ENCODE peak calls at places on chromosomes 3 and 15, in eight cellular contexts. One of them, this sample, is unnamed.

GRCh38 chr3:123536153-123536895 is 48.5 kb downstream of the HACD2 start:
- DNase-seq in colonic mucosa: no peak
- DNase-seq in mucosa of descending colon: no peak
- DNase-seq in fibroblast of mammary gland: no peak
- DNase-seq in AG04450: no peak
- DNase-seq in mammary epithelial cell: no peak
- DNase-seq in left ventricle myocardium inferior: no peak
- DNase-seq in HFF-Myc: no peak
- DNase-seq in this sample: no peak

GRCh38 chr15:32943691-32944090 is 225.9 kb downstream of the GREM1 start:
- DNase-seq in mucosa of descending colon: no peak
- DNase-seq in mammary epithelial cell: no peak
- DNase-seq in left ventricle myocardium inferior: no peak
- DNase-seq in HFF-Myc: no peak
- DNase-seq in AG04450: no peak
- DNase-seq in colonic mucosa: no peak
- DNase-seq in fibroblast of mammary gland: peak
- DNase-seq in this sample: no peak

GRCh38 chr3:134543113-134543512 is 57.3 kb downstream of the CEP63 start:
- DNase-seq in colonic mucosa: no peak
- DNase-seq in mammary epithelial cell: no peak
- DNase-seq in HFF-Myc: no peak
- DNase-seq in fibroblast of mammary gland: peak
- DNase-seq in mucosa of descending colon: no peak
- DNase-seq in AG04450: no peak
- DNase-seq in left ventricle myocardium inferior: no peak
- DNase-seq in this sample: no peak

GRCh38 chr15:101482526-101483371 is 6.8 kb downstream of the PCSK6 start:
- DNase-seq in left ventricle myocardium inferior: peak
- DNase-seq in HFF-Myc: no peak
- DNase-seq in AG04450: no peak
- DNase-seq in mammary epithelial cell: peak
- DNase-seq in fibroblast of mammary gland: no peak
- DNase-seq in mucosa of descending colon: no peak
- DNase-seq in colonic mucosa: no peak
- DNase-seq in this sample: no peak

GRCh38 chr3:128351476-128352085 is 115.1 kb downstream of the DNAJB8 start:
- DNase-seq in mammary epithelial cell: no peak
- DNase-seq in mucosa of descending colon: no peak
- DNase-seq in colonic mucosa: no peak
- DNase-seq in left ventricle myocardium inferior: no peak
- DNase-seq in AG04450: no peak
- DNase-seq in fibroblast of mammary gland: no peak
- DNase-seq in HFF-Myc: no peak
- DNase-seq in this sample: no peak

GRCh38 chr15:36996538-36997181 is 103.7 kb downstream of the MEIS2 start:
- DNase-seq in fibroblast of mammary gland: no peak
- DNase-seq in HFF-Myc: no peak
- DNase-seq in AG04450: no peak
- DNase-seq in left ventricle myocardium inferior: no peak
- DNase-seq in colonic mucosa: no peak
- DNase-seq in mucosa of descending colon: no peak
- DNase-seq in mammary epithelial cell: no peak
- DNase-seq in this sample: no peak

GRCh38 chr15:90654233-90655124 is 62.7 kb upstream of the BLM start:
- DNase-seq in HFF-Myc: no peak
- DNase-seq in left ventricle myocardium inferior: no peak
- DNase-seq in mucosa of descending colon: no peak
- DNase-seq in fibroblast of mammary gland: no peak
- DNase-seq in AG04450: no peak
- DNase-seq in mammary epithelial cell: no peak
- DNase-seq in colonic mucosa: no peak
- DNase-seq in this sample: no peak

GRCh38 chr3:15557511-15557946 is 36.0 kb upstream of the COLQ start:
- DNase-seq in mucosa of descending colon: peak
- DNase-seq in left ventricle myocardium inferior: no peak
- DNase-seq in HFF-Myc: peak
- DNase-seq in fibroblast of mammary gland: peak
- DNase-seq in AG04450: peak
- DNase-seq in colonic mucosa: peak
- DNase-seq in mammary epithelial cell: peak
- DNase-seq in this sample: peak

GRCh38 chr3:149571381-149571780 is 86.4 kb downstream of the WWTR1 start:
- DNase-seq in HFF-Myc: no peak
- DNase-seq in fibroblast of mammary gland: no peak
- DNase-seq in AG04450: no peak
- DNase-seq in left ventricle myocardium inferior: no peak
- DNase-seq in colonic mucosa: no peak
- DNase-seq in mammary epithelial cell: no peak
- DNase-seq in mucosa of descending colon: no peak
- DNase-seq in this sample: no peak

GRCh38 chr15:85593809-85594441 is 200.8 kb downstream of the KLHL25 start:
- DNase-seq in mucosa of descending colon: no peak
- DNase-seq in HFF-Myc: no peak
- DNase-seq in AG04450: no peak
- DNase-seq in mammary epithelial cell: no peak
- DNase-seq in colonic mucosa: no peak
- DNase-seq in left ventricle myocardium inferior: no peak
- DNase-seq in fibroblast of mammary gland: no peak
- DNase-seq in this sample: no peak

GRCh38 chr15:85589873-85590272 is 204.9 kb downstream of the KLHL25 start:
- DNase-seq in fibroblast of mammary gland: peak
- DNase-seq in mammary epithelial cell: peak
- DNase-seq in left ventricle myocardium inferior: no peak
- DNase-seq in colonic mucosa: no peak
- DNase-seq in AG04450: no peak
- DNase-seq in mucosa of descending colon: no peak
- DNase-seq in HFF-Myc: no peak
- DNase-seq in this sample: no peak

GRCh38 chr15:85588657-85589056 is 206.1 kb downstream of the KLHL25 start:
- DNase-seq in HFF-Myc: no peak
- DNase-seq in mammary epithelial cell: peak
- DNase-seq in mucosa of descending colon: no peak
- DNase-seq in colonic mucosa: no peak
- DNase-seq in fibroblast of mammary gland: peak
- DNase-seq in left ventricle myocardium inferior: no peak
- DNase-seq in AG04450: no peak
- DNase-seq in this sample: no peak

GRCh38 chr15:85591622-85592021 is 203.1 kb downstream of the KLHL25 start:
- DNase-seq in AG04450: no peak
- DNase-seq in left ventricle myocardium inferior: no peak
- DNase-seq in colonic mucosa: no peak
- DNase-seq in mammary epithelial cell: no peak
- DNase-seq in HFF-Myc: no peak
- DNase-seq in mucosa of descending colon: no peak
- DNase-seq in fibroblast of mammary gland: no peak
- DNase-seq in this sample: no peak

GRCh38 chr15:85592148-85592547 is 202.6 kb downstream of the KLHL25 start:
- DNase-seq in mammary epithelial cell: peak
- DNase-seq in fibroblast of mammary gland: peak
- DNase-seq in mucosa of descending colon: no peak
- DNase-seq in HFF-Myc: peak
- DNase-seq in colonic mucosa: no peak
- DNase-seq in left ventricle myocardium inferior: no peak
- DNase-seq in AG04450: no peak
- DNase-seq in this sample: peak
- H3K4me3 ChIP-seq in mammary epithelial cell: no peak
- H3K4me3 ChIP-seq in fibroblast of mammary gland: no peak
- H3K4me3 ChIP-seq in mucosa of descending colon: no peak
- H3K4me3 ChIP-seq in HFF-Myc: no peak
- H3K4me3 ChIP-seq in colonic mucosa: no peak
- H3K4me3 ChIP-seq in left ventricle myocardium inferior: no peak
- H3K4me3 ChIP-seq in AG04450: no peak
- H3K4me3 ChIP-seq in this sample: no peak

GRCh38 chr3:140629351-140630137 is 48.3 kb upstream of the TRIM42 start:
- DNase-seq in HFF-Myc: peak
- DNase-seq in mammary epithelial cell: peak
- DNase-seq in AG04450: no peak
- DNase-seq in mucosa of descending colon: no peak
- DNase-seq in colonic mucosa: no peak
- DNase-seq in fibroblast of mammary gland: peak
- DNase-seq in left ventricle myocardium inferior: no peak
- DNase-seq in this sample: peak
- H3K4me3 ChIP-seq in HFF-Myc: no peak
- H3K4me3 ChIP-seq in mammary epithelial cell: no peak
- H3K4me3 ChIP-seq in AG04450: no peak
- H3K4me3 ChIP-seq in mucosa of descending colon: no peak
- H3K4me3 ChIP-seq in colonic mucosa: no peak
- H3K4me3 ChIP-seq in fibroblast of mammary gland: no peak
- H3K4me3 ChIP-seq in left ventricle myocardium inferior: no peak
- H3K4me3 ChIP-seq in this sample: no peak

DNA sequence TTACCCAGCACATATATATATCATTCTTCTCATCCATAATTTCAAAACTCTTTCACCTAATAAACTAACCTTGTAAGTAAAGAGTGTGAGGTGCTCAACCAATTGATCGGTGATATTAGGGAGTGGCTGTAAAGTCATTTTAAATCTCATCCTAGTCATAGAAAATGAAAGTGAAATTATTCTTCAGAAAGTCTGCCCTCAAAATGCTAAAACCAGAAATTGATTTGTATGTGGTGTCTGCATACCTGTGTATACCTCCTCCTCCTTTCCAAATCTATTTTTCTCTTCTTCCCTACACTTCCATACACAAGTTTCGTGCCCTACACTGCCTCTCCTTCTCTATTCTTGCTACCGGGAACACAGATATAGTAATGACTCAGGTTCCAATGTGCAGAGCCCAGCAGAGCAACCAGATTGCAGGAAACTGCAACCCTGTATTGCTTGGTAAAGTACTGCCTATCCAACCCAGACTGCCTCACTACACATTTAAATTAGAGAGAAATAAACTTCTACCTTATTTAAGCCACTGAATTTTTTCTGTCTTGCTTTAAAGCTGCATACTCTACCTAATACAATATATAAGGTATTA is 7.4 kb upstream of the TBC1D5 start:
- DNase-seq in AG04450: no peak
- DNase-seq in HFF-Myc: no peak
- DNase-seq in colonic mucosa: no peak
- DNase-seq in mammary epithelial cell: no peak
- DNase-seq in left ventricle myocardium inferior: no peak
- DNase-seq in mucosa of descending colon: no peak
- DNase-seq in fibroblast of mammary gland: no peak
- DNase-seq in this sample: no peak
- H3K4me3 ChIP-seq in AG04450: no peak
- H3K4me3 ChIP-seq in HFF-Myc: no peak
- H3K4me3 ChIP-seq in colonic mucosa: no peak
- H3K4me3 ChIP-seq in mammary epithelial cell: no peak
- H3K4me3 ChIP-seq in left ventricle myocardium inferior: peak
- H3K4me3 ChIP-seq in mucosa of descending colon: no peak
- H3K4me3 ChIP-seq in fibroblast of mammary gland: no peak
- H3K4me3 ChIP-seq in this sample: no peak

GRCh38 chr15:96334017-96334704 is 3.7 kb downstream of the NR2F2 start:
- DNase-seq in mammary epithelial cell: no peak
- DNase-seq in mucosa of descending colon: peak
- DNase-seq in colonic mucosa: peak
- DNase-seq in HFF-Myc: no peak
- DNase-seq in fibroblast of mammary gland: peak
- DNase-seq in left ventricle myocardium inferior: no peak
- DNase-seq in AG04450: no peak
- DNase-seq in this sample: no peak

GRCh38 chr15:96332854-96333193 is 2.3 kb downstream of the NR2F2 start:
- DNase-seq in fibroblast of mammary gland: peak
- DNase-seq in AG04450: no peak
- DNase-seq in mammary epithelial cell: no peak
- DNase-seq in colonic mucosa: no peak
- DNase-seq in mucosa of descending colon: no peak
- DNase-seq in left ventricle myocardium inferior: no peak
- DNase-seq in HFF-Myc: no peak
- DNase-seq in this sample: no peak

GRCh38 chr15:96334705-96335428 is 4.4 kb downstream of the NR2F2 start:
- DNase-seq in HFF-Myc: no peak
- DNase-seq in fibroblast of mammary gland: peak
- DNase-seq in left ventricle myocardium inferior: no peak
- DNase-seq in colonic mucosa: peak
- DNase-seq in mucosa of descending colon: no peak
- DNase-seq in mammary epithelial cell: no peak
- DNase-seq in AG04450: no peak
- DNase-seq in this sample: no peak

GRCh38 chr15:96331942-96332853 is 1.7 kb downstream of the NR2F2 start:
- DNase-seq in mammary epithelial cell: no peak
- DNase-seq in colonic mucosa: peak
- DNase-seq in HFF-Myc: no peak
- DNase-seq in fibroblast of mammary gland: peak
- DNase-seq in AG04450: no peak
- DNase-seq in mucosa of descending colon: peak
- DNase-seq in left ventricle myocardium inferior: no peak
- DNase-seq in this sample: no peak

DNA sequence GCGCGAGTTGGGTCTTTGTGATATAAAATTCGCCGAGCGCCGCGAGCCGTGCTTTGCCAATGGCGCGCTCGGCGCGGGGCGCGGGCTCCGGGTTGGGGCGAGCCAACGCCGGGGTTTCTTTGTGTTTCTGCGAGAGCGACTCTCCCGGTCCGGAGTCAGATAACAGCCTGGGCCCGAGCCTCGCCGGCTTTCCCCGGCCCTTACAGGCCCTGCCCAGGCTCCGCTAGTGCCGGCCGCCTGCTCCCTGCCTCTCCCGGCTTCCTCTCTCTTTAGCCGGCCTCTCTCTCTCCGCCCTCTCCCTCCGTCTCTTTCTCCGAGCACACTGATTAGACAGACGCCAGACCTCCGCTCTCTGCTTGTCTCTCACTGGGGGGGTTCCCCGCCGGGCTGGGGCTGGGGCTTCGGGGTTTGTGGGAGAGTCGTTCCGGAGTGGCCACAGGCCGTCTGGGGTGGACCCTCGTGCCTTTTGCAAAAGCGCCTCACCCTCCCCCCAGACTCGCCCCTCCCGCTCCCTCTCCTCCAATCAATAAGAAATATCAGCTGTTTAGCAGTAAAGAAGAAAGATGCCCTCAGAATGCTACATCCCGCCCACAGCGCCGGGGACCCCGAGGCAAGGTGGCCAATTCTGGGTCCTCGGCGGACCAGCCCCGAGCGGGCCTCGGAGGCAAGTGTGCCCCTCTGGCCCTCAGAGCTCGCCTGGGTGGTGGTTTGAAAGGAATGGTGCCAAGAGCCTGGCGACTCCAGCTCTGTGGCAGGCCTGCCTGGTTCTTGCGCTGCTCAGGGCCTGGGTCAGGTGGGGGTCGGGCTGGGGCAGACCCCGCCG is 2.9 kb downstream of the NR2F2 start:
- DNase-seq in AG04450: no peak
- DNase-seq in HFF-Myc: no peak
- DNase-seq in fibroblast of mammary gland: peak
- DNase-seq in mammary epithelial cell: no peak
- DNase-seq in colonic mucosa: peak
- DNase-seq in mucosa of descending colon: peak
- DNase-seq in left ventricle myocardium inferior: no peak
- DNase-seq in this sample: no peak
- H3K4me3 ChIP-seq in AG04450: peak
- H3K4me3 ChIP-seq in HFF-Myc: peak
- H3K4me3 ChIP-seq in fibroblast of mammary gland: peak
- H3K4me3 ChIP-seq in mammary epithelial cell: peak
- H3K4me3 ChIP-seq in colonic mucosa: peak
- H3K4me3 ChIP-seq in mucosa of descending colon: peak
- H3K4me3 ChIP-seq in left ventricle myocardium inferior: peak
- H3K4me3 ChIP-seq in this sample: peak

DNA sequence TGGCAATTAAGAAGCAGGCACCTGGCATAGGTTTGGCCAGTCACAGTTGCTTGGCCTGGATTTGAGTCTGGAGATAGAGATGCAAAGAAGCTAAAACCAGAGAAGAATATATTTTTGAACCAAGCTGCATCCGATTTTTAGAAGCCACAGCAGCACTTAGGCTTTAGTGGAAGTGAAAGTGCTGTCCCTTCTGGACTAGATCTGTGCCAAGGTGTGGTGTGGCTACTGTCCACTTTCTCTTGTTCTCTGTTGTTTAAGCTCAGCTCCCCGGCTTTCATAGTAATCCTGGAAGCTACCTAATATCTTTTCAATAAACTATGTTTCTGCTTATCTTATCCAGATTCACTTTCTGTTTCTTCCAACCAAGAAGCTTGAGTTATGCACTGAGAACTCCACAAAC is 183.4 kb upstream of the THRB start:
- DNase-seq in mammary epithelial cell: no peak
- DNase-seq in fibroblast of mammary gland: no peak
- DNase-seq in colonic mucosa: no peak
- DNase-seq in left ventricle myocardium inferior: no peak
- DNase-seq in mucosa of descending colon: no peak
- DNase-seq in HFF-Myc: no peak
- DNase-seq in AG04450: no peak
- DNase-seq in this sample: no peak
- H3K4me3 ChIP-seq in mammary epithelial cell: peak
- H3K4me3 ChIP-seq in fibroblast of mammary gland: peak
- H3K4me3 ChIP-seq in colonic mucosa: no peak
- H3K4me3 ChIP-seq in left ventricle myocardium inferior: no peak
- H3K4me3 ChIP-seq in mucosa of descending colon: no peak
- H3K4me3 ChIP-seq in HFF-Myc: peak
- H3K4me3 ChIP-seq in AG04450: peak
- H3K4me3 ChIP-seq in this sample: peak

This sample was measured in skeletal muscle cell.